ENCODE peak calls at places on chromosomes 2 and 18, in five cellular contexts. R is fibroblast of pulmonary artery; O is GM12878; T is kidney glomerular epithelial cell; H is activated CD8-positive, alpha-beta memory T cell treated with anti-CD3 and anti-CD28 coated beads for 1 hour. W is an unnamed sample.

GRCh38 chr18:43161528-43161927 is 46.0 kb upstream of the RIT2 start:
- DNase-seq in R (peak; percentile 70), O (no peak), T (peak; percentile 69), H (no peak), W (no peak)

GRCh38 chr2:71001592-71002570 is 7.2 kb upstream of the TEX261 start:
- DNase-seq in R (no peak), O (no peak), T (no peak), H (no peak), W (no peak)

GRCh38 chr18:69885841-69886531 is 61.7 kb downstream of the CD226 start:
- DNase-seq in R (no peak), O (peak; percentile 72), T (no peak), H (no peak), W (peak; percentile 35)

GRCh38 chr18:48165104-48165866 is 234.8 kb upstream of the SMAD2 start:
- DNase-seq in R (no peak), O (no peak), T (no peak), H (no peak), W (no peak)

GRCh38 chr2:106798826-106799552 is 87.0 kb downstream of the ST6GAL2 start:
- DNase-seq in R (no peak), O (no peak), T (no peak), H (no peak), W (no peak)

GRCh38 chr18:5622905-5623304 is 79.1 kb upstream of the EPB41L3 start:
- DNase-seq in R (no peak), O (no peak), T (no peak), H (no peak), W (no peak)

GRCh38 chr2:236782938-236783337 is 213.3 kb downstream of the ACKR3 start:
- DNase-seq in R (no peak), O (no peak), T (peak; percentile 38), H (no peak), W (no peak)

GRCh38 chr2:38430603-38431002 is 53.5 kb upstream of the ATL2 start:
- DNase-seq in R (no peak), O (no peak), T (no peak), H (no peak), W (no peak)

GRCh38 chr2:54979645-54980044 is 70.6 kb downstream of the RTN4 start:
- DNase-seq in R (no peak), O (no peak), T (no peak), H (no peak), W (no peak)

GRCh38 chr2:207484444-207485391 is 45.0 kb upstream of the CREB1 start:
- DNase-seq in R (no peak), O (no peak), T (no peak), H (no peak), W (no peak)

GRCh38 chr18:7367336-7367735 is 136.4 kb downstream of the LRRC30 start:
- DNase-seq in R (no peak), O (no peak), T (no peak), H (no peak), W (no peak)

GRCh38 chr18:48167901-48168300 is 237.4 kb upstream of the SMAD2 start:
- DNase-seq in R (no peak), O (no peak), T (no peak), H (no peak), W (no peak)

GRCh38 chr2:13884271-13884976 is 748.1 kb upstream of the LRATD1 start:
- DNase-seq in R (peak; percentile 0), O (no peak), T (no peak), H (no peak), W (no peak)

GRCh38 chr2:217834057-217834620 is 168.7 kb downstream of the TNS1 start:
- DNase-seq in R (no peak), O (no peak), T (no peak), H (no peak), W (no peak)

GRCh38 chr2:231900486-231900942 is 25.7 kb downstream of the NPPC start:
- DNase-seq in R (peak; percentile 73), O (no peak), T (peak; percentile 17), H (peak; percentile 31), W (peak; percentile 21)

GRCh38 chr18:61860302-61860701 is 32.5 kb downstream of the RNF152 start:
- DNase-seq in R (peak; percentile 34), O (no peak), T (no peak), H (no peak), W (no peak)

GRCh38 chr18:1014496-1014895 is 109.8 kb downstream of the ADCYAP1 start:
- DNase-seq in R (no peak), O (no peak), T (no peak), H (no peak), W (no peak)

GRCh38 chr2:179677148-179677688 is 184.2 kb downstream of the ZNF385B start:
- DNase-seq in R (peak; percentile 8), O (no peak), T (no peak), H (no peak), W (no peak)

GRCh38 chr18:34322365-34323289 is 97.9 kb upstream of the NOL4 start:
- DNase-seq in R (peak; percentile 74), O (peak; percentile 59), T (peak; percentile 41), H (no peak), W (peak; percentile 41)

GRCh38 chr2:8049111-8049720 is 632.6 kb upstream of the ID2 start:
- DNase-seq in R (peak; percentile 13), O (no peak), T (no peak), H (no peak), W (no peak)

GRCh38 chr2:200405599-200406298 is 99.3 kb downstream of the SPATS2L start:
- DNase-seq in R (peak; percentile 87), O (no peak), T (peak; percentile 92), H (no peak), W (no peak)

GRCh38 chr18:55096261-55097026 is 137.2 kb upstream of the CCDC68 start:
- DNase-seq in R (peak; percentile 80), O (no peak), T (peak; percentile 68), H (no peak), W (peak; percentile 5)

GRCh38 chr18:76678248-76678647 is 144.1 kb upstream of the ZNF236 start:
- DNase-seq in R (no peak), O (no peak), T (no peak), H (no peak), W (no peak)

W was measured in GM12864.